ENCODE peak calls at places on chromosomes 6 and 20, in five cellular contexts. One of them, this sample, is unnamed.

GRCh38 chr20:63225082-63225454 is 9.1 kb upstream of the YTHDF1 start:
- DNase-seq in AG04449: no peak
- DNase-seq in H54: no peak
- DNase-seq in A172: no peak
- DNase-seq in stimulated activated naive CD8-positive, alpha-beta T cell treated with anti-CD3 and anti-CD28 coated beads, Interleukin-15, Interleukin-2, amounts not matched to agents 100 U/mL and 50 U/mL, for 24 hours: no peak
- DNase-seq in this sample: no peak

GRCh38 chr20:33465536-33466302 is 22.2 kb upstream of the SNTA1 start:
- DNase-seq in A172: no peak
- DNase-seq in AG04449: no peak
- DNase-seq in H54: no peak
- DNase-seq in stimulated activated naive CD8-positive, alpha-beta T cell treated with anti-CD3 and anti-CD28 coated beads, Interleukin-15, Interleukin-2, amounts not matched to agents 100 U/mL and 50 U/mL, for 24 hours: no peak
- DNase-seq in this sample: no peak

GRCh38 chr6:42378536-42378935 is 73.2 kb downstream of the TRERF1 start:
- DNase-seq in stimulated activated naive CD8-positive, alpha-beta T cell treated with anti-CD3 and anti-CD28 coated beads, Interleukin-15, Interleukin-2, amounts not matched to agents 100 U/mL and 50 U/mL, for 24 hours: no peak
- DNase-seq in A172: no peak
- DNase-seq in H54: no peak
- DNase-seq in AG04449: no peak
- DNase-seq in this sample: no peak

GRCh38 chr20:38158701-38159325 is 6.3 kb downstream of the TGM2 start:
- DNase-seq in AG04449: no peak
- DNase-seq in A172: no peak
- DNase-seq in stimulated activated naive CD8-positive, alpha-beta T cell treated with anti-CD3 and anti-CD28 coated beads, Interleukin-15, Interleukin-2, amounts not matched to agents 100 U/mL and 50 U/mL, for 24 hours: no peak
- DNase-seq in H54: no peak
- DNase-seq in this sample: no peak

GRCh38 chr20:20443509-20443908 is 75.6 kb downstream of the INSM1 start:
- DNase-seq in A172: peak; percentile 9
- DNase-seq in stimulated activated naive CD8-positive, alpha-beta T cell treated with anti-CD3 and anti-CD28 coated beads, Interleukin-15, Interleukin-2, amounts not matched to agents 100 U/mL and 50 U/mL, for 24 hours: no peak
- DNase-seq in H54: no peak
- DNase-seq in AG04449: no peak
- DNase-seq in this sample: no peak

GRCh38 chr20:23147964-23148720 is 62.0 kb upstream of the CD93 start:
- DNase-seq in H54: peak; percentile 41
- DNase-seq in stimulated activated naive CD8-positive, alpha-beta T cell treated with anti-CD3 and anti-CD28 coated beads, Interleukin-15, Interleukin-2, amounts not matched to agents 100 U/mL and 50 U/mL, for 24 hours: peak; percentile 29
- DNase-seq in A172: peak; percentile 87
- DNase-seq in AG04449: no peak
- DNase-seq in this sample: peak; percentile 77

GRCh38 chr6:159106627-159107241 is 61.9 kb upstream of the TAGAP start:
- DNase-seq in H54: no peak
- DNase-seq in AG04449: no peak
- DNase-seq in A172: peak; percentile 16
- DNase-seq in stimulated activated naive CD8-positive, alpha-beta T cell treated with anti-CD3 and anti-CD28 coated beads, Interleukin-15, Interleukin-2, amounts not matched to agents 100 U/mL and 50 U/mL, for 24 hours: peak; percentile 94
- DNase-seq in this sample: peak; percentile 20

GRCh38 chr6:142387997-142388815 is 86.4 kb downstream of the ADGRG6 start:
- DNase-seq in H54: no peak
- DNase-seq in AG04449: no peak
- DNase-seq in A172: peak; percentile 57
- DNase-seq in stimulated activated naive CD8-positive, alpha-beta T cell treated with anti-CD3 and anti-CD28 coated beads, Interleukin-15, Interleukin-2, amounts not matched to agents 100 U/mL and 50 U/mL, for 24 hours: no peak
- DNase-seq in this sample: peak; percentile 62

GRCh38 chr20:20435453-20435852 is 67.5 kb downstream of the INSM1 start:
- DNase-seq in A172: no peak
- DNase-seq in AG04449: no peak
- DNase-seq in H54: no peak
- DNase-seq in stimulated activated naive CD8-positive, alpha-beta T cell treated with anti-CD3 and anti-CD28 coated beads, Interleukin-15, Interleukin-2, amounts not matched to agents 100 U/mL and 50 U/mL, for 24 hours: no peak
- DNase-seq in this sample: no peak

GRCh38 chr6:33699131-33699530 is 12.4 kb downstream of the UQCC2 start:
- DNase-seq in stimulated activated naive CD8-positive, alpha-beta T cell treated with anti-CD3 and anti-CD28 coated beads, Interleukin-15, Interleukin-2, amounts not matched to agents 100 U/mL and 50 U/mL, for 24 hours: no peak
- DNase-seq in A172: no peak
- DNase-seq in AG04449: no peak
- DNase-seq in H54: no peak
- DNase-seq in this sample: no peak

GRCh38 chr20:24768977-24769675 is 179.9 kb upstream of the CST7 start:
- DNase-seq in A172: no peak
- DNase-seq in stimulated activated naive CD8-positive, alpha-beta T cell treated with anti-CD3 and anti-CD28 coated beads, Interleukin-15, Interleukin-2, amounts not matched to agents 100 U/mL and 50 U/mL, for 24 hours: no peak
- DNase-seq in H54: no peak
- DNase-seq in AG04449: no peak
- DNase-seq in this sample: no peak

This sample was measured in HCEC 1CT.